ENCODE peak calls at places on chromosomes 5 and 9, in nine cellular contexts. C is heart left ventricle, B is A549, T is body of pancreas, L is IMR-90, I is adrenal gland, E is right lobe of liver, Q is heart right ventricle, Y is cardiac fibroblast. O is an unnamed sample.

GRCh38 chr5:3856036-3856435 is 260.4 kb downstream of the IRX1 start:
- DNase-seq in Q (no peak), Y (no peak), L (no peak), C (no peak), B (no peak), I (no peak), T (no peak), E (no peak), O (no peak)

GRCh38 chr9:69535296-69535832 is 136.8 kb downstream of the APBA1 start:
- DNase-seq in E (no peak), L (peak; percentile 4), C (no peak), Y (no peak), T (no peak), Q (no peak), B (no peak), I (no peak), O (no peak)

GRCh38 chr9:129888809-129889460 is 53.7 kb downstream of the USP20 start:
- DNase-seq in Q (no peak), L (no peak), T (no peak), I (no peak), E (no peak), Y (no peak), C (no peak), B (no peak), O (no peak)

GRCh38 chr5:72138943-72139467 is 31.7 kb downstream of the MAP1B start:
- DNase-seq in C (no peak), T (peak; percentile 26), Q (no peak), L (peak; percentile 97), I (peak; percentile 55), B (no peak), E (no peak), Y (peak; percentile 80), O (peak; percentile 92)

GRCh38 chr9:81211741-81212140 is 477.6 kb downstream of the TLE1 start:
- DNase-seq in T (no peak), I (no peak), Q (no peak), E (no peak), Y (no peak), C (no peak), B (no peak), L (no peak), O (no peak)

GRCh38 chr5:153901449-153901848 is 137.3 kb downstream of the FAM114A2 start:
- DNase-seq in L (no peak), T (no peak), C (no peak), I (no peak), Y (no peak), B (no peak), E (no peak), Q (no peak), O (no peak)

GRCh38 chr5:92977766-92978555 is 603.1 kb downstream of the NR2F1-AS1 start:
- DNase-seq in Y (no peak), C (no peak), Q (no peak), I (no peak), L (no peak), B (no peak), T (no peak), E (no peak), O (no peak)

GRCh38 chr5:54868511-54869483 is 116.6 kb downstream of the ESM1 start:
- DNase-seq in B (no peak), E (no peak), L (no peak), T (no peak), C (no peak), Y (no peak), Q (no peak), I (no peak), O (no peak)

GRCh38 chr9:14749738-14750137 is 27.2 kb upstream of the CER1 start:
- DNase-seq in B (no peak), Y (no peak), L (no peak), I (no peak), E (no peak), C (no peak), T (no peak), Q (no peak), O (no peak)

GRCh38 chr5:16970260-16970659 is 34.2 kb upstream of the MYO10 start:
- DNase-seq in T (no peak), B (no peak), L (no peak), Y (no peak), Q (no peak), E (no peak), C (no peak), I (no peak), O (no peak)

GRCh38 chr9:89878003-89878411 is 273.2 kb downstream of the GADD45G start:
- DNase-seq in L (no peak), E (no peak), B (no peak), C (no peak), I (peak; percentile 30), T (no peak), Y (no peak), Q (no peak), O (no peak)

DNA sequence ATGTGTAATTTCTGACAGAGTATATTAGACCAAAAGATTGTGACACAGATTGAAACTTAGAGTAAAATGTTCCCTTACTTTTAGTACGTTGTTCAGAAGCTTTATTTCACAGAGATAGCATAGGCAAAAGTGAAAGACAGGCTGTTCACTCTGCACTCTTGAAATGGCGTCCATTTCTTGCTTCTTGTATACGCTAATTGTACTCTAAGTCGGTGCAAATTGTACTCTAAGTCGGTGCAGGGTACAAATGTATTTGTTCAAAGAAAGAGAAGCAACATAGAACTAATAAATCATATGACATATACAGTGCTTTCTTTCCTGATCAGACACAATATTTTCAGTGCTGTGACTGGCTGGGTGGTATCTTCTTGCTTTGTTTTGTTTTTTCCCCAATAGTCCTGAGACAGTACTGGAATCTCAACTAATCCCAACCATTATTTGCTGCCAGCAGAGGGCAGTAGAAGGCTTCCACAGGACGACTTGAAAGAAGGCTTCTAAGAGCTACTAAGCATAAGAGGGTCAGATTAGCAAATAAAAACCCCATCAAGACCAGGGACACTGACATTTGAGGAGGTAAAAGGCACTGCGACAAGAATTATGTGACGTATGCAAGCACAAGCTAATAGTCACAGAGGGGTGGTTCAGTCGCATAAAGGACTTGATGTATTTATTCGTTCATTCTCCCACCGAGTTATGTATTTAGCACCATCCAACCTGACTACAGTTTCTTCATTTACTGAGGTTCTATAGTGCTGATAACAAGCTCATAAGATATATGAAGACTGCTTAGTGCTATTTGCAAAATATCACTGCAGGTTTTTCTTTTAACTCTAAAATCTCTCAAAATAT is 831.8 kb downstream of the TAF11L14 start:
- DNase-seq in L (peak; percentile 1), E (no peak), C (no peak), B (peak; percentile 13), T (peak; percentile 77), I (peak; percentile 61), Q (peak; percentile 14), Y (peak; percentile 38), O (no peak)
- TF ChIP-seq CTCF in L (peak; percentile 26), E (peak; percentile 67), C (peak; percentile 35), B (peak; percentile 65), T (peak; percentile 60), I (peak; percentile 71), Q (peak; percentile 44), Y (peak; percentile 58), O (peak; percentile 1)

GRCh38 chr9:115649991-115650472 is 503.6 kb upstream of the PAPPA start:
- DNase-seq in B (no peak), Q (peak; percentile 66), E (peak; percentile 51), C (peak; percentile 79), L (peak; percentile 99), I (peak; percentile 60), T (peak; percentile 33), Y (peak; percentile 92), O (peak; percentile 58)
- H3K4me3 ChIP-seq in B (no peak overlapping the region), Q (no peak overlapping the region), E (no peak overlapping the region), C (no peak overlapping the region), L (no peak overlapping the region), I (no peak overlapping the region), T (no peak overlapping the region), Y (no peak overlapping the region), O (no peak overlapping the region)

GRCh38 chr5:135729582-135729879 is 104.9 kb upstream of the SLC25A48 start:
- DNase-seq in C (no peak), I (no peak), L (no peak), T (no peak), Q (no peak), E (no peak), Y (no peak), B (no peak), O (no peak)
- TF ChIP-seq CTCF in C (peak; percentile 5), I (peak; percentile 28), L (peak; percentile 5), T (peak; percentile 7), Q (no peak), E (no peak), Y (peak; percentile 5), B (peak; percentile 36), O (peak; percentile 6)

GRCh38 chr5:39076101-39076756 is 2.0 kb upstream of the RICTOR start:
- DNase-seq in Q (no peak), I (no peak), E (no peak), C (no peak), Y (no peak), L (no peak), B (no peak), T (no peak), O (no peak)
- H3K4me3 ChIP-seq in Q (no peak overlapping the region), I (no peak overlapping the region), E (no peak overlapping the region), C (peak overlapping the region; percentile 87), Y (no peak overlapping the region), L (no peak overlapping the region), B (peak overlapping the region; percentile 90), T (no peak overlapping the region), O (no peak overlapping the region)

DNA sequence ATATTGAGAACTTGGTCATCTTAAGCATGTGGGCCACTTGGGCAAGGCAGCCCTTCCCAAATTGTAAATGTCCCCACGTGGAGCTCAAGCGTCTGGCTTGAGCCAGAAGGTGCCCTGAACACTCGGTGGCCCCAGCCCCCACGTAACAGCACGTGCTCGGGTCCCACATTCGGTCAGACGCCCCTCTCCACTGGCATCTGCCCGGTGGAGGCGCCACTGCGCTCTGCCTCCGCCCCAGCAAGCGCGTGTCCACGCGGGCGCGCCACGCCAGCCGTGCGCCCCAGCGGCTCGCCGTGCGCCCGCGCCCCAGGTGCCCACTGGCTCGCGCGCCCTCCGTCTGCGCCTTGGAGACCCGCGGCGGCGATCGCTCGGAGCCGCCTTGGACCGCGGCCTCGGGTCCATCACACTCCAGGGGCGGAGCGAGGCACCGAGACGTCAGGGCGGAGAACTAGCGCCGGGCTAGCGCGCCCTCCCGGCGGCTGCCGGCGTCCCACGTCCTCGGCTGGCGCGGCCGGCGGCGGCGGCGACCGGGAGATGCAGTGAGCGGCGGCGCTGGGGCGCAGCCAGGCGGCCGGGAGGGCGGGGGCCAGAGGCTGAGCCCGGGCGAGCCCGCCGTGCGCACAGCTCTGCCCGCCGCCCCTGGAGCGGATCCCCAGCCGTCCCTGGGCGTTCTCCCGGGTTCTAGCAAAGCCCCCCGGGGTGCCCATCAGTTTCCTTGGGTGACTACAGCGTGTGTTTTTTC is at the start of gene PALM2AKAP2:
- DNase-seq in E (peak; percentile 85), B (peak; percentile 39), C (peak; percentile 82), T (peak; percentile 57), Y (peak; percentile 66), I (peak; percentile 65), L (peak; percentile 68), Q (peak; percentile 70), O (no peak)
- TF ChIP-seq CTCF in E (peak; percentile 37), B (peak; percentile 43), C (peak; percentile 29), T (no peak), Y (peak; percentile 28), I (no peak), L (peak; percentile 34), Q (peak; percentile 43), O (peak; percentile 49)

O was measured in AG04449.